ENCODE peak calls at places on chromosomes 1 and 21, in seven cellular contexts. Z is psoas muscle, E is mesenchymal stem cell, N is uterus, S is BE2C, B is colonic mucosa, W is endothelial cell of umbilical vein. Y is an unnamed sample. For H3K4me1, the result is how much of the 10 kb centered on the place peaks cover.

GRCh38 chr1:186896211-186896610 is 67.5 kb downstream of the PLA2G4A start:
- DNase-seq in W (no peak), E (no peak), Z (no peak), B (no peak), N (no peak), S (no peak), Y (no peak)

GRCh38 chr1:205077934-205078311 is 6.3 kb downstream of the TMEM81 start:
- DNase-seq in E (no peak), N (no peak), S (no peak), B (no peak), Z (no peak), W (no peak), Y (no peak)

GRCh38 chr21:34885636-34886553 is 163.2 kb downstream of the RUNX1 start:
- DNase-seq in B (peak), E (peak), N (no peak), W (peak), S (no peak), Z (peak), Y (no peak)

GRCh38 chr1:203069028-203069804 is 16.6 kb downstream of the MYOG start:
- DNase-seq in B (no peak), Z (no peak), S (peak), W (no peak), E (no peak), N (no peak), Y (no peak)

GRCh38 chr1:234477373-234478151 is 1.4 kb downstream of the TARBP1 start:
- DNase-seq in W (no peak), B (no peak), Z (no peak), N (no peak), S (no peak), E (no peak), Y (no peak)

GRCh38 chr21:43987509-43987908 is 24.6 kb upstream of the TRAPPC10 start:
- DNase-seq in W (no peak), Z (no peak), S (no peak), E (no peak), N (no peak), B (no peak), Y (no peak)

GRCh38 chr1:33050221-33051076 is 13.8 kb upstream of the AK2 start:
- DNase-seq in W (no peak), N (no peak), S (no peak), B (no peak), E (peak), Z (no peak), Y (no peak)

GRCh38 chr1:226335653-226336052 is 26.7 kb upstream of the LIN9 start:
- DNase-seq in E (no peak), B (no peak), Z (no peak), S (no peak), N (no peak), W (no peak), Y (no peak)

GRCh38 chr1:89762801-89763648 is 57.8 kb upstream of the LRRC8D start:
- DNase-seq in S (peak), W (peak), N (peak), B (peak), E (peak), Z (peak), Y (peak)

GRCh38 chr1:213014642-213015041 is 1.0 kb downstream of the ANGEL2 start:
- DNase-seq in E (peak), S (peak), B (peak), W (no peak), N (no peak), Z (no peak), Y (no peak)

GRCh38 chr1:117615474-117615873 is 9.6 kb downstream of the TENT5C start:
- DNase-seq in E (no peak), W (no peak), N (no peak), B (no peak), S (no peak), Z (no peak), Y (no peak)

GRCh38 chr1:55081905-55082296 is 42.6 kb downstream of the PCSK9 start:
- DNase-seq in N (no peak), W (peak), S (no peak), Z (no peak), B (no peak), E (peak), Y (no peak)

GRCh38 chr1:175197536-175197935 is 5.0 kb upstream of the KIAA0040 start:
- DNase-seq in N (no peak), W (peak), Z (no peak), E (peak), S (no peak), B (no peak), Y (no peak)

GRCh38 chr1:95994643-95995042 is 726.9 kb upstream of the PTBP2 start:
- DNase-seq in Z (no peak), W (no peak), N (no peak), B (no peak), E (peak), S (no peak), Y (no peak)

GRCh38 chr1:20255666-20256065 is 35.0 kb upstream of the VWA5B1 start:
- DNase-seq in N (no peak), B (peak), S (peak), Z (no peak), E (peak), W (no peak), Y (no peak)

GRCh38 chr1:84298688-84299535 is 2.6 kb upstream of the SAMD13 start:
- DNase-seq in B (peak), W (peak), E (peak), S (peak), Z (peak), N (peak), Y (peak)

GRCh38 chr1:22710688-22711024 is at the start of gene EPHB2:
- DNase-seq in Z (peak), B (peak), S (peak), W (no peak), E (peak), N (peak), Y (no peak)

GRCh38 chr1:26666855-26667254 is 29.0 kb upstream of the ARID1A start:
- DNase-seq in W (no peak), S (no peak), B (no peak), E (peak), Z (no peak), N (no peak), Y (no peak)

GRCh38 chr21:44878053-44878982 is 4.8 kb upstream of the PTTG1IP start:
- DNase-seq in N (no peak), E (peak), S (no peak), W (peak), Z (no peak), B (peak), Y (no peak)

GRCh38 chr1:226479432-226479831 is 69.1 kb upstream of the STUM start:
- DNase-seq in E (no peak), W (peak), Z (no peak), N (no peak), B (peak), S (no peak), Y (no peak)

GRCh38 chr1:55831759-55832158 is 616.6 kb upstream of the USP24 start:
- DNase-seq in S (no peak), W (no peak), Z (no peak), B (no peak), E (no peak), N (no peak), Y (no peak)

GRCh38 chr1:246790364-246790763 is 66.2 kb downstream of the SCCPDH start:
- DNase-seq in E (no peak), Z (no peak), W (no peak), N (no peak), S (no peak), B (no peak), Y (peak)

GRCh38 chr21:29279531-29279930 is 19.2 kb upstream of the BACH1 start:
- DNase-seq in E (no peak), S (no peak), B (no peak), W (no peak), Z (no peak), N (no peak), Y (no peak)

GRCh38 chr1:24931481-24932221 is 1.6 kb upstream of the RUNX3 start:
- DNase-seq in W (no peak), Z (no peak), B (no peak), S (no peak), N (no peak), E (peak), Y (no peak)
- H3K4me3 ChIP-seq in W (no peak), Z (peak), B (no peak), S (no peak), N (peak), E (no peak), Y (peak)

GRCh38 chr1:6263716-6264115 is 2.8 kb upstream of the GPR153 start:
- DNase-seq in E (no peak), W (no peak), B (no peak), N (no peak), S (no peak), Z (no peak), Y (no peak)
- H3K4me1 ChIP-seq in E (under half), W (under half), B (under half), N (under half), S (under half), Z (under half), Y (half or more)

GRCh38 chr1:37482004-37482785 is 7.8 kb downstream of the ZC3H12A start:
- DNase-seq in Z (no peak), B (no peak), N (no peak), W (no peak), E (no peak), S (no peak), Y (no peak)
- H3K4me3 ChIP-seq in Z (no peak), B (no peak), N (no peak), W (no peak), E (no peak), S (no peak), Y (no peak)

DNA sequence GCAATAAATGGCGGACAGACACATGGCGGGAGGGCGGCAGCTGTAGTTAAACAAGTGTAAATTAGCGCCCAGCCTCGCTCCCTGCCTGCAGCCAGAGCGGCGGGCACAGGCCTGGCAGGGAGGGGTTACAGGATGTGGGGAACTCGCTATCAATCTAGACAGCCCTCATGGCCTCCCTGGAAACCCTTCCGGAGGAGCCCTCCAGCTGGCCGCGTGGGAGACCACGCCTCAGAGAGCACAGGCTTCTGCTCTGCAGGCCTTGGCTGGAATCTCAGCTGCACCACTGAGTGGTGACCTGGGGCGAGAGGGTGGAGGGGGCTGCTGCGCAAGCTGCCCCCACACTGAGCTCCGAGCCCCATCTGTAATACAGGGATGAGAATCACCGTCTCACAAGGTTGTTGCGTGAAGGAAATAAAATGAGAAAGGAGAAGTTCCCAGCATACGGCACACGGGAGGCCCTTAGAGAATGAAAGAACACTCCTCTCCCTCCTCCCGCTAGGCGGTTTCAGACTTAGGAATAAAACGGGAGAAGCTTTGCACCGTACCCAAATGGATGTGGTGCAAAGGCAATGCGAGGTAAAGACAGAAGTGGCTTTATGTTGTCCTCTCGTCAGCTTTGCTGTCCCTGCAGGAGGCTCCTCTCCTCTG is 167.3 kb upstream of the POU3F1 start:
- DNase-seq in N (no peak), S (peak), Z (no peak), B (no peak), E (no peak), W (peak), Y (no peak)
- H3K4me1 ChIP-seq in N (under half), S (under half), Z (under half), B (under half), E (under half), W (under half), Y (under half)

GRCh38 chr21:41508415-41509205 is 652 bp upstream of the TMPRSS2 start:
- DNase-seq in B (peak), S (no peak), W (no peak), N (no peak), E (no peak), Z (no peak), Y (no peak)

GRCh38 chr21:41507521-41508414 is at the start of gene TMPRSS2:
- DNase-seq in S (no peak), B (peak), W (no peak), E (no peak), Z (no peak), N (no peak), Y (no peak)

GRCh38 chr21:41506005-41506404 is 2.0 kb downstream of the TMPRSS2 start:
- DNase-seq in E (no peak), S (no peak), W (no peak), Z (no peak), N (no peak), B (no peak), Y (no peak)

GRCh38 chr21:41509206-41509496 is 1.2 kb upstream of the TMPRSS2 start:
- DNase-seq in B (no peak), N (no peak), E (no peak), Z (no peak), S (no peak), W (no peak), Y (no peak)

DNA sequence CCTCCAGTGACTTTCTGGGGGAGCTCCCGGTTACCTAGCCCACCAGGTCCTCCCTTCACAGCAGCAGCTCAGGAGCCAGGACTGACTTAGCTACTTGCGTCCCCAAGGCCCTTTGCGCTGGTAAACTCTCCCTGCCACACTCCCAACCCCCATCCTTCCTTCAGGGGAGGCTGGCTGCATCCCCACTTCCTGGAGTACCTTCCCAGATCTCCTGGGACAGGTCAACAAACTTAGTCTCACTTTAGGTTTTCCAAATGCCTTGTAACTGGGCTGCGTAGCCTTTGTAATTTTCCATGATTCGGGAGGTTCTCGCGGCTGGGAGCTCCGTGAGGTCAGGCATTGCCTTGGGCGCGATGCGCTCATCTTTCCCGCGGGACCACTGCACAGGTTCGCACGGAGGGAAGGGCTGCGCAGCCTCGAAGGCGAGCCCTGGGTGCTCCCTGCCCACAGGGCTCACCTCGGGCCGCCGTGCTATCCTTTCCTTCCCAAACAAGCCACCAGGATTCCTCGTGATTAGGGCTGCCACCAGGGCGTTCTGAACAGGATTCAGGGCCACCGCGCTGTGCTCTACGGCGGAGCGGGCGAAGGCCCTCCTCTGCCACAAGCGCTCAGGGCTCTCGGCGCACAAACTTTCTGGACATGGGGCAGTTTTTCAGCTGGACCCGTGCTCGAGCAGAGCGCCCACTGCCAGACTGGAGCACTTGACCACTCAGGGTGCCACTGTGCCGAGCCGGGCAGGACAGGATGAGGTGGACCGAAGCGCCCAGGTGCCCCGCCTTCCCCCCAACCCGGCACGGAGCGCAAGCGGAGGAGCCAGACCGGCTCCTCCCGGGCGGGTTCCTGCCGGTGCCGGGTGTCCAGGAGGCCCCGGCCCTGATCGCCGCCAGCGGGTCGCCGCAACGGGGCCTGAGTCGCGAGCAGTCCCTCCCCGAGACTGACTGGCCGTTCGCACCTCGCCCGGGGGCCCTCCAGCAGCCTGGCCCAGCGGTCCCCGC is 1.1 kb downstream of the TMPRSS2 start:
- DNase-seq in N (no peak), Z (no peak), B (peak), E (peak), W (no peak), S (no peak), Y (no peak)
- H3K4me3 ChIP-seq in N (peak), Z (no peak), B (peak), E (peak), W (no peak), S (no peak), Y (peak)

DNA sequence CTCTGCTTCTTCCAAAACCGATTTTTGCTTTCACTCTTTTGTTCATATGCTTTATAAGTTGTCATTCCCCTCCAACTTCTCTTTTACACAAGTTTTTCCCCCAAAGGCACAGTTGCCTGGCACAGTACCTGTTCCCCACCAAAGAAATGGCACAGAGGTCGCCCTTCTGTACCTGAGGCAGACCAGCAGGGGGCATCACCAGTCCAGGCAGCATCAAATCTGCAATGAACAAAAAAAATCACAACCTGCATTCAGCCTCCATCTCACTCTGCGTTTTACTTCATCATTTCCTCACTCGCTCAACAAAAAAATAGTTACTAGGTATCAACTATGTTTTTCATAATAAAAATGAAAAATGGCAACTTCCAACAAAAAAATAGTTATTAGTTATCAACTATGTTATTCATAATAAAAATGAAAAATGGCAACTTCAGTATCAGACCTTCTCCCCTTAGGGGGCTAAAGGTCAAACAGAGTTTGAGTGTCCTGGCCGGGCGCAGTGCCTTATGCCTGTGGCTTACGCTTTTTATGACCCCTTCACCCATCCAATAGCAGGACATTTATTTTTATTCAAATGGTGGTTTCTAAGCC is 4.1 kb downstream of the EIF2D start:
- DNase-seq in S (peak), B (peak), Z (no peak), E (peak), N (no peak), W (peak), Y (no peak)
- H3K4me1 ChIP-seq in S (under half), B (under half), Z (under half), E (under half), N (under half), W (under half), Y (under half)

GRCh38 chr1:65844990-65845757 is 52.5 kb downstream of the PDE4B start:
- DNase-seq in N (no peak), S (no peak), E (no peak), W (no peak), Z (no peak), B (no peak), Y (no peak)

GRCh38 chr1:65836686-65837085 is 44.0 kb downstream of the PDE4B start:
- DNase-seq in S (no peak), N (no peak), W (no peak), E (no peak), B (no peak), Z (no peak), Y (no peak)

GRCh38 chr1:65845758-65846060 is 53.0 kb downstream of the PDE4B start:
- DNase-seq in W (no peak), B (no peak), S (no peak), N (no peak), E (no peak), Z (no peak), Y (no peak)

GRCh38 chr1:65840683-65841082 is 48.0 kb downstream of the PDE4B start:
- DNase-seq in Z (no peak), N (no peak), B (no peak), W (no peak), E (no peak), S (no peak), Y (no peak)
- H3K4me3 ChIP-seq in Z (no peak), N (no peak), B (no peak), W (no peak), E (no peak), S (no peak), Y (no peak)

GRCh38 chr1:68202239-68202832 is 30.0 kb downstream of the WLS start:
- DNase-seq in W (no peak), Z (no peak), S (no peak), B (no peak), N (no peak), E (no peak), Y (no peak)
- H3K4me1 ChIP-seq in W (half or more), Z (half or more), S (under half), B (under half), N (under half), E (under half), Y (half or more)

GRCh38 chr21:31158789-31159581 is 120.7 kb upstream of the KRTAP19-8 start:
- DNase-seq in S (no peak), Z (no peak), N (no peak), W (no peak), E (peak), B (no peak), Y (no peak)

GRCh38 chr21:31156662-31157061 is 118.4 kb upstream of the KRTAP19-8 start:
- DNase-seq in N (no peak), S (no peak), W (no peak), B (no peak), Z (no peak), E (peak), Y (no peak)

GRCh38 chr21:31157756-31158155 is 119.5 kb upstream of the KRTAP19-8 start:
- DNase-seq in Z (no peak), B (no peak), S (no peak), W (no peak), E (no peak), N (no peak), Y (no peak)

GRCh38 chr21:31159808-31160207 is 121.5 kb upstream of the KRTAP19-8 start:
- DNase-seq in E (no peak), N (no peak), Z (no peak), W (no peak), B (no peak), S (no peak), Y (no peak)

DNA sequence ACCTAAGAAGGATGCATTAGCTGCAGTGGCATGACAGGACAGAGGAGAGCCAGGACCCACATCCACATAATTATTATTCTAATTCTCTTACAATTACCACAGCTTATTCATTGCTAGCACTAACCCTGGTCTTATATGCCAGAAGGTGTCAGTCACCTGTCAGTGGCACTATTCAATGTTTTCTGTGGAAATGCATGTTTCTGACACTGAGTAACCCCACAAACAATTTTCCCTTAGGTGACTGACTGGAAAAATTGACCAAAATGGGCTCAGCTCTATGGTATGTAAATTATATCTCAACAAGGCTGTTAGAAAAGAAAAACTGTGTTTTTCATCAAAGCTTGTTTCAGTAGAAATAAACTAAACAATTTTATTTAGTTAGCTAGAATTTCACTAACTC is 117.9 kb upstream of the KRTAP19-8 start:
- DNase-seq in N (no peak), Z (no peak), S (no peak), E (no peak), B (no peak), W (no peak), Y (no peak)
- H3K4me3 ChIP-seq in N (no peak), Z (no peak), S (no peak), E (no peak), B (no peak), W (no peak), Y (no peak)

Y was measured in suprapubic skin.